ENCODE peak calls at places on chromosome 9, in nine cellular contexts. E is choroid plexus epithelial cell, B is AG10803, H is fibroblast of pulmonary artery, Y is hepatocyte, R is MM.1S, L is SK-N-SH, U is GM12878, S is ovary. Q is an unnamed sample.
A peak's percentile ranks its signal among the peaks of the same experiment; 100 is the strongest.

GRCh38 chr9:96126321-96126881 is 175.6 kb downstream of the HSD17B3 start:
- DNase-seq in E (peak; percentile 44), B (no peak), H (no peak), Y (peak; percentile 67), R (no peak), L (no peak), U (no peak), S (no peak), Q (no peak)

GRCh38 chr9:125147401-125147951 is 4.1 kb upstream of the SCAI start:
- DNase-seq in E (no peak), B (no peak), H (no peak), Y (no peak), R (no peak), L (peak; percentile 15), U (no peak), S (no peak), Q (no peak)

GRCh38 chr9:35793461-35793860 is 2.1 kb downstream of the NPR2 start:
- DNase-seq in E (no peak), B (no peak), H (no peak), Y (no peak), R (no peak), L (peak; percentile 82), U (no peak), S (no peak), Q (no peak)

GRCh38 chr9:73067074-73067473 is 84.6 kb upstream of the ANXA1 start:
- DNase-seq in E (no peak), B (no peak), H (no peak), Y (no peak), R (no peak), L (no peak), U (no peak), S (no peak), Q (no peak)

GRCh38 chr9:130024597-130024994 is 18.4 kb downstream of the FNBP1 start:
- DNase-seq in E (no peak), B (no peak), H (no peak), Y (no peak), R (no peak), L (no peak), U (no peak), S (no peak), Q (no peak)

GRCh38 chr9:77766587-77766986 is 118.5 kb upstream of the GNA14 start:
- DNase-seq in E (no peak), B (no peak), H (no peak), Y (no peak), R (no peak), L (no peak), U (no peak), S (no peak), Q (no peak)

GRCh38 chr9:114434878-114435311 is 47.1 kb upstream of the AKNA start:
- DNase-seq in E (peak; percentile 64), B (peak; percentile 31), H (peak; percentile 49), Y (peak; percentile 45), R (peak; percentile 17), L (peak; percentile 64), U (no peak), S (peak; percentile 26), Q (no peak)

GRCh38 chr9:101736723-101737122 is 1.7 kb downstream of the GRIN3A start:
- DNase-seq in E (peak; percentile 13), B (no peak), H (no peak), Y (peak; percentile 72), R (no peak), L (no peak), U (no peak), S (peak; percentile 46), Q (no peak)

GRCh38 chr9:113828211-113828610 is 47.9 kb upstream of the ZNF618 start:
- DNase-seq in E (peak; percentile 40), B (no peak), H (no peak), Y (no peak), R (no peak), L (no peak), U (no peak), S (no peak), Q (no peak)

GRCh38 chr9:123396007-123396511 is 40.1 kb downstream of the CRB2 start:
- DNase-seq in E (no peak), B (no peak), H (no peak), Y (no peak), R (no peak), L (no peak), U (no peak), S (no peak), Q (no peak)

GRCh38 chr9:96476013-96476412 is 26.0 kb downstream of the HABP4 start:
- DNase-seq in E (no peak), B (no peak), H (no peak), Y (no peak), R (no peak), L (no peak), U (no peak), S (no peak), Q (no peak)

GRCh38 chr9:33159760-33160127 is 7.4 kb downstream of the B4GALT1 start:
- DNase-seq in E (peak; percentile 86), B (peak; percentile 78), H (peak; percentile 93), Y (no peak), R (peak; percentile 25), L (peak; percentile 43), U (no peak), S (no peak), Q (peak; percentile 80)

GRCh38 chr9:89662718-89663246 is 58.0 kb downstream of the GADD45G start:
- DNase-seq in E (no peak), B (no peak), H (no peak), Y (no peak), R (no peak), L (no peak), U (no peak), S (no peak), Q (no peak)

GRCh38 chr9:71814226-71814625 is 45.9 kb upstream of the CEMIP2 start:
- DNase-seq in E (no peak), B (peak; percentile 74), H (peak; percentile 77), Y (no peak), R (no peak), L (no peak), U (no peak), S (no peak), Q (no peak)

GRCh38 chr9:105205787-105206511 is 38.5 kb upstream of the SLC44A1 start:
- DNase-seq in E (peak; percentile 89), B (peak; percentile 97), H (peak; percentile 96), Y (peak; percentile 15), R (no peak), L (no peak), U (no peak), S (peak; percentile 38), Q (peak; percentile 81)

DNA sequence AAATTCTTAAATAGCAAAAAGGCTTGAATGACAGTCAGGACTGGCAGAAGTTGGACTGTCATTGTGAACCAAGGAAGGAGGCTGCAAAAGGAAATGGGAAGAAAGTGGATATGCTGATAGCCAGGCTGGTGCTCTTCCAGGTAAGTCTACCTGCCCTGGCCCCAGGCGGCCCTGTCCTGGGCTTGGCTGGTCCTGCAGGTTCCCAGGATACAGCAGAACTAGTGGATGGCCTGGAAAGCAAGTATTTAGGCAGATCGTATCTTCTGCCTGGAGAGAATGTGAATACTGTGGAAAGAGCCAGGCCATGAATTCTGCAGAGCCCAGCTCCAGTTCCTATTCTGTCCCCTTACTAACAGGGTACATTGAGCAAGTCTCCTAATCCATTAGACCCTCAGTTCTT is 149.3 kb downstream of the SEC61B start:
- DNase-seq in E (no peak), B (no peak), H (no peak), Y (no peak), R (no peak), L (no peak), U (no peak), S (no peak), Q (no peak)
- TF ChIP-seq CTCF in E (no peak), B (no peak), H (no peak), Y (no peak), R (no peak), L (no peak), U (no peak), S (no peak), Q (no peak)

GRCh38 chr9:8855046-8855445 is 1055.5 kb upstream of the DMAC1 start:
- DNase-seq in E (peak; percentile 34), B (no peak), H (peak; percentile 31), Y (peak; percentile 43), R (peak; percentile 38), L (peak; percentile 57), U (no peak), S (no peak), Q (no peak)
- TF ChIP-seq CTCF in E (peak; percentile 48), B (peak; percentile 15), H (peak; percentile 53), Y (peak; percentile 58), R (peak; percentile 44), L (peak; percentile 41), U (no peak), S (no peak), Q (no peak)

GRCh38 chr9:109411069-109411761 is 86.9 kb downstream of the PTPN3 start:
- DNase-seq in E (peak; percentile 34), B (no peak), H (no peak), Y (no peak), R (no peak), L (no peak), U (peak; percentile 80), S (no peak), Q (no peak)

GRCh38 chr9:109414125-109414785 is 83.9 kb downstream of the PTPN3 start:
- DNase-seq in E (no peak), B (no peak), H (no peak), Y (no peak), R (peak; percentile 80), L (no peak), U (no peak), S (no peak), Q (no peak)

GRCh38 chr9:109411818-109412352 is 86.2 kb downstream of the PTPN3 start:
- DNase-seq in E (peak; percentile 77), B (peak; percentile 53), H (peak; percentile 69), Y (peak; percentile 54), R (peak; percentile 45), L (peak; percentile 44), U (peak; percentile 75), S (no peak), Q (peak; percentile 41)

GRCh38 chr9:109408759-109409462 is 88.1 kb upstream of the EPB41L4B start:
- DNase-seq in E (no peak), B (no peak), H (no peak), Y (no peak), R (no peak), L (no peak), U (no peak), S (no peak), Q (no peak)

DNA sequence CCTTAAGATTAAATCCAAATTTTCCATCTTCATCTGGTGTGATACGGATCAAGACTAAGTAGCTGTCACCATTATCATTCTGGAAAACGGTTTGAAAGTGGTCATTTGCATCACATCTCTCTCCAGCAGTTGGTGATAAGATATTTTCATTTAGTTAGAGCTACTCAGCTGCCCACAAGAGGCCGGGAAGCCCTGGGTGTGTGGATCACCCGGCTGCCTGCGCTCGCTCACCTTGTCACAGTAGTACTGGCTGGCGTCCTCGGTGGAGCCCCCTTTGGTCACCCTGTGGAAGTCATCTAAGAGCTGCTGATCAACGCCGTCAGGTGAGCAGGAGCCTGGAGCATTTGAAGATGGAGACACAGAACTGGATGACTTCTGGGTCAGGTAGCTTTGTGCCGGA is 88.1 kb downstream of the PTPN3 start:
- DNase-seq in E (no peak), B (no peak), H (no peak), Y (peak; percentile 15), R (no peak), L (peak; percentile 27), U (no peak), S (no peak), Q (no peak)
- TF ChIP-seq CTCF in E (peak; percentile 21), B (no peak), H (no peak), Y (no peak), R (no peak), L (peak; percentile 17), U (no peak), S (no peak), Q (peak; percentile 21)

DNA sequence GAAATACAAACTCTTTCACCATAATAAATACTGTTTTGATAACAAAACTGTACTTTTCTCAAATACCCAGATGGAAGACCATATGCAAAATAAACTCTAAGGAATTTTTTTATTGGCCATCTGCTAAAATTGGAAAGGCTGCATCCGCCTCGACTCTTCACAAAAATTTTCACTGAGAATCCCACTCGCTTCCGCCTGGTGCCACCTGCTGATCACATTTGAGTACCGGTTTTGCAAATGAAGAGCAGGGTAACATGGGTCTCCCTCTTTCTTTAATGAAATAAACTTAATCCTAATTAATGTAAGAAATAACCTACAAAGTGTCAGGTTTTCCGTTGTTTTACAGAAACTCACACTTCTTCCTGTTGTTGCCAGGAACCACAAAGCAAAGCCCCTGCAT is 76.3 kb downstream of the TTLL11 start:
- DNase-seq in E (peak; percentile 50), B (no peak), H (peak; percentile 31), Y (no peak), R (no peak), L (no peak), U (no peak), S (peak; percentile 62), Q (no peak)
- TF ChIP-seq CTCF in E (peak; percentile 70), B (peak; percentile 44), H (peak; percentile 39), Y (peak; percentile 45), R (no peak), L (peak; percentile 47), U (peak; percentile 16), S (peak; percentile 32), Q (peak; percentile 68)

Q was measured in HFFc6.